ENCODE peak calls at places on chromosome 20, in eight cellular contexts. G is MM.1S, J is suprapubic skin, U is BE2C, Z is bronchial epithelial cell, R is body of pancreas, I is RWPE1, D is choroid plexus epithelial cell. B is an unnamed sample.

GRCh38 chr20:3798405-3798768 is 2.3 kb downstream of the CDC25B start:
- DNase-seq in G (no peak), J (no peak), U (no peak), Z (no peak), R (no peak), I (no peak), D (no peak), B (peak)

GRCh38 chr20:32891926-32892660 is 33.4 kb downstream of the EFCAB8 start:
- DNase-seq in G (no peak), J (no peak), U (no peak), Z (no peak), R (no peak), I (no peak), D (no peak), B (no peak)

GRCh38 chr20:37387519-37388269 is 41.8 kb downstream of the SRC start:
- DNase-seq in G (no peak), J (no peak), U (no peak), Z (no peak), R (no peak), I (no peak), D (no peak), B (peak)

GRCh38 chr20:31713312-31714049 is 9.2 kb downstream of the BCL2L1 start:
- DNase-seq in G (peak), J (peak), U (no peak), Z (peak), R (peak), I (peak), D (peak), B (no peak)

GRCh38 chr20:34390769-34391447 is 27.8 kb downstream of the ITCH start:
- DNase-seq in G (peak), J (no peak), U (peak), Z (peak), R (peak), I (peak), D (peak), B (peak)

GRCh38 chr20:44959082-44959895 is 908 bp downstream of the TOMM34 start:
- DNase-seq in G (peak), J (no peak), U (no peak), Z (peak), R (peak), I (peak), D (peak), B (no peak)

GRCh38 chr20:10795286-10796026 is 121.7 kb upstream of the JAG1 start:
- DNase-seq in G (no peak), J (no peak), U (no peak), Z (no peak), R (peak), I (no peak), D (no peak), B (no peak)

GRCh38 chr20:23129891-23130621 is 43.9 kb upstream of the CD93 start:
- DNase-seq in G (no peak), J (peak), U (no peak), Z (no peak), R (no peak), I (no peak), D (no peak), B (no peak)

GRCh38 chr20:57651977-57652864 is 32.0 kb upstream of the ZBP1 start:
- DNase-seq in G (no peak), J (peak), U (no peak), Z (no peak), R (no peak), I (no peak), D (no peak), B (peak)

GRCh38 chr20:54219751-54220426 is 12.0 kb downstream of the PFDN4 start:
- DNase-seq in G (peak), J (no peak), U (no peak), Z (peak), R (peak), I (peak), D (peak), B (no peak)

GRCh38 chr20:62924567-62925419 is 1.5 kb downstream of the DIDO1 start:
- DNase-seq in G (no peak), J (peak), U (no peak), Z (peak), R (peak), I (peak), D (peak), B (no peak)

GRCh38 chr20:48723308-48724264 is 104.2 kb downstream of the PREX1 start:
- DNase-seq in G (no peak), J (no peak), U (no peak), Z (no peak), R (peak), I (no peak), D (peak), B (peak)

GRCh38 chr20:61888101-61888865 is 177.4 kb downstream of the TAF4 start:
- DNase-seq in G (no peak), J (no peak), U (no peak), Z (no peak), R (no peak), I (no peak), D (no peak), B (peak)

GRCh38 chr20:39800111-39800510 is 838.0 kb downstream of the DHX35 start:
- DNase-seq in G (no peak), J (no peak), U (no peak), Z (peak), R (no peak), I (peak), D (peak), B (no peak)

GRCh38 chr20:25053207-25054132 is 4.5 kb downstream of the ACSS1 start:
- DNase-seq in G (peak), J (no peak), U (no peak), Z (no peak), R (no peak), I (no peak), D (peak), B (no peak)

GRCh38 chr20:51193066-51193772 is 170.3 kb upstream of the KCNG1 start:
- DNase-seq in G (no peak), J (no peak), U (no peak), Z (peak), R (no peak), I (peak), D (peak), B (no peak)

GRCh38 chr20:60292001-60292520 is 333.8 kb downstream of the CDH26 start:
- DNase-seq in G (no peak), J (no peak), U (no peak), Z (no peak), R (no peak), I (no peak), D (no peak), B (no peak)

GRCh38 chr20:46563170-46563847 is 12.9 kb upstream of the OCSTAMP start:
- DNase-seq in G (no peak), J (no peak), U (no peak), Z (no peak), R (no peak), I (no peak), D (no peak), B (no peak)

GRCh38 chr20:3803289-3803688 is 7.2 kb downstream of the CDC25B start:
- DNase-seq in G (no peak), J (no peak), U (no peak), Z (no peak), R (no peak), I (no peak), D (no peak), B (no peak)

GRCh38 chr20:63830821-63831593 is at the start of gene ZBTB46:
- DNase-seq in G (peak), J (no peak), U (peak), Z (no peak), R (peak), I (peak), D (peak), B (no peak)

GRCh38 chr20:5969348-5969935 is 19.0 kb downstream of the MCM8 start:
- DNase-seq in G (no peak), J (no peak), U (no peak), Z (no peak), R (no peak), I (no peak), D (no peak), B (no peak)

GRCh38 chr20:3248167-3248992 is 9.4 kb upstream of the SLC4A11 start:
- DNase-seq in G (no peak), J (no peak), U (no peak), Z (peak), R (peak), I (no peak), D (peak), B (peak)

GRCh38 chr20:10357974-10358373 is 76.0 kb downstream of the MKKS start:
- DNase-seq in G (no peak), J (no peak), U (no peak), Z (no peak), R (no peak), I (peak), D (peak), B (no peak)

GRCh38 chr20:59742351-59743095 is 138.2 kb downstream of the PHACTR3 start:
- DNase-seq in G (no peak), J (no peak), U (no peak), Z (no peak), R (no peak), I (no peak), D (no peak), B (peak)

GRCh38 chr20:24004470-24004869 is 15.9 kb upstream of the GGTLC1 start:
- DNase-seq in G (no peak), J (no peak), U (no peak), Z (no peak), R (no peak), I (no peak), D (no peak), B (no peak)

GRCh38 chr20:16417001-16417400 is 156.2 kb downstream of the KIF16B start:
- DNase-seq in G (no peak), J (no peak), U (no peak), Z (no peak), R (no peak), I (no peak), D (no peak), B (no peak)

GRCh38 chr20:20329564-20329963 is 38.3 kb upstream of the INSM1 start:
- DNase-seq in G (no peak), J (no peak), U (no peak), Z (no peak), R (no peak), I (no peak), D (no peak), B (no peak)

GRCh38 chr20:10806539-10806938 is 132.7 kb upstream of the JAG1 start:
- DNase-seq in G (no peak), J (no peak), U (no peak), Z (no peak), R (no peak), I (no peak), D (no peak), B (no peak)

GRCh38 chr20:37564016-37564387 is 36.3 kb upstream of the BLCAP start:
- DNase-seq in G (no peak), J (peak), U (no peak), Z (no peak), R (no peak), I (no peak), D (no peak), B (no peak)

GRCh38 chr20:34560141-34560523 is 1.6 kb downstream of the MAP1LC3A start:
- DNase-seq in G (no peak), J (no peak), U (no peak), Z (no peak), R (no peak), I (no peak), D (no peak), B (no peak)

GRCh38 chr20:46999821-47000465 is 105.3 kb downstream of the EYA2 start:
- DNase-seq in G (no peak), J (no peak), U (no peak), Z (no peak), R (no peak), I (no peak), D (no peak), B (no peak)

GRCh38 chr20:11267131-11267761 is 593.4 kb upstream of the JAG1 start:
- DNase-seq in G (no peak), J (no peak), U (peak), Z (peak), R (peak), I (peak), D (peak), B (no peak)

GRCh38 chr20:56865055-56865454 is 235.9 kb downstream of the TFAP2C start:
- DNase-seq in G (no peak), J (no peak), U (no peak), Z (no peak), R (no peak), I (no peak), D (no peak), B (no peak)

GRCh38 chr20:58433759-58434158 is 44.7 kb downstream of the VAPB start:
- DNase-seq in G (no peak), J (no peak), U (no peak), Z (peak), R (no peak), I (peak), D (peak), B (no peak)

GRCh38 chr20:64145458-64146300 is 18.6 kb upstream of the MYT1 start:
- DNase-seq in G (no peak), J (peak), U (no peak), Z (no peak), R (no peak), I (no peak), D (no peak), B (no peak)

GRCh38 chr20:3616250-3616649 is 46.9 kb downstream of the GFRA4 start:
- DNase-seq in G (no peak), J (no peak), U (no peak), Z (no peak), R (peak), I (no peak), D (peak), B (no peak)

GRCh38 chr20:61346996-61347906 is 95.2 kb downstream of the CDH4 start:
- DNase-seq in G (no peak), J (no peak), U (no peak), Z (no peak), R (no peak), I (no peak), D (no peak), B (no peak)

GRCh38 chr20:845967-846893 is 12.7 kb downstream of the FAM110A start:
- DNase-seq in G (no peak), J (no peak), U (no peak), Z (no peak), R (no peak), I (no peak), D (no peak), B (no peak)

GRCh38 chr20:844473-845225 is 11.1 kb downstream of the FAM110A start:
- DNase-seq in G (peak), J (peak), U (peak), Z (peak), R (peak), I (peak), D (peak), B (peak)

GRCh38 chr20:845226-845868 is 11.8 kb downstream of the FAM110A start:
- DNase-seq in G (no peak), J (no peak), U (no peak), Z (no peak), R (no peak), I (no peak), D (no peak), B (peak)

GRCh38 chr20:848218-848617 is 14.7 kb downstream of the FAM110A start:
- DNase-seq in G (no peak), J (no peak), U (no peak), Z (no peak), R (no peak), I (no peak), D (no peak), B (no peak)

DNA sequence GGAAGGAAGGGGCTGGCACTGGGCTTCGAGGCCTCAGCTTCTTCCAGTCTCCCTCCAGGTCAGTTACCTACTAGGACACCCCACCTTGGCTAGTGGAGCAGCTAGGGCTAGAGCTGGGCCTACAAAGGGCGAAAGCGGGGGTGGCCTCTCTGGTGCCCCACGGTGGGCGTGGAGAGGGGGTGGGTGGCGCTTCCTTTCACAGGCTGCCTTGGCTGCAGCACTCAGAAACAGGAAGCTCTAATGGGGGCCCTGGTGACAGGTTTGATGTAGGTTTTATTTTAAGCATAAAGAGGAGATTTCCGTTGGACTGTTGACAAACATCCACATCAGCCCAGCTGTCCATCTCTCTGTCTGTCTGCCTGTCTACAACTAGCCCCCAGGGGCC is 13.4 kb downstream of the FAM110A start:
- DNase-seq in G (no peak), J (no peak), U (no peak), Z (no peak), R (no peak), I (no peak), D (no peak), B (no peak)
- TF ChIP-seq CTCF in G (no peak), J (no peak), U (no peak), Z (no peak), R (no peak), I (no peak), D (no peak), B (no peak)

GRCh38 chr20:52540489-52540888 is 348.9 kb upstream of the ZFP64 start:
- DNase-seq in G (no peak), J (no peak), U (no peak), Z (no peak), R (no peak), I (no peak), D (no peak), B (no peak)

GRCh38 chr20:52536040-52536439 is 344.5 kb upstream of the ZFP64 start:
- DNase-seq in G (no peak), J (no peak), U (no peak), Z (no peak), R (no peak), I (no peak), D (no peak), B (no peak)

GRCh38 chr20:52536841-52537400 is 345.3 kb upstream of the ZFP64 start:
- DNase-seq in G (no peak), J (no peak), U (no peak), Z (no peak), R (no peak), I (no peak), D (no peak), B (no peak)

GRCh38 chr20:52539891-52540290 is 348.3 kb upstream of the ZFP64 start:
- DNase-seq in G (no peak), J (no peak), U (no peak), Z (no peak), R (no peak), I (no peak), D (no peak), B (no peak)
- TF ChIP-seq CTCF in G (no peak), J (no peak), U (peak), Z (no peak), R (no peak), I (no peak), D (no peak), B (no peak)

GRCh38 chr20:17640146-17640874 is 41.7 kb downstream of the RRBP1 start:
- DNase-seq in G (no peak), J (no peak), U (no peak), Z (no peak), R (no peak), I (no peak), D (no peak), B (peak)
- TF ChIP-seq CTCF in G (no peak), J (no peak), U (no peak), Z (no peak), R (no peak), I (no peak), D (no peak), B (no peak)

GRCh38 chr20:4837760-4838159 is 116.1 kb downstream of the PRND start:
- DNase-seq in G (no peak), J (no peak), U (no peak), Z (peak), R (no peak), I (no peak), D (no peak), B (no peak)
- TF ChIP-seq CTCF in G (no peak), J (no peak), U (no peak), Z (no peak), R (no peak), I (no peak), D (no peak), B (no peak)

DNA sequence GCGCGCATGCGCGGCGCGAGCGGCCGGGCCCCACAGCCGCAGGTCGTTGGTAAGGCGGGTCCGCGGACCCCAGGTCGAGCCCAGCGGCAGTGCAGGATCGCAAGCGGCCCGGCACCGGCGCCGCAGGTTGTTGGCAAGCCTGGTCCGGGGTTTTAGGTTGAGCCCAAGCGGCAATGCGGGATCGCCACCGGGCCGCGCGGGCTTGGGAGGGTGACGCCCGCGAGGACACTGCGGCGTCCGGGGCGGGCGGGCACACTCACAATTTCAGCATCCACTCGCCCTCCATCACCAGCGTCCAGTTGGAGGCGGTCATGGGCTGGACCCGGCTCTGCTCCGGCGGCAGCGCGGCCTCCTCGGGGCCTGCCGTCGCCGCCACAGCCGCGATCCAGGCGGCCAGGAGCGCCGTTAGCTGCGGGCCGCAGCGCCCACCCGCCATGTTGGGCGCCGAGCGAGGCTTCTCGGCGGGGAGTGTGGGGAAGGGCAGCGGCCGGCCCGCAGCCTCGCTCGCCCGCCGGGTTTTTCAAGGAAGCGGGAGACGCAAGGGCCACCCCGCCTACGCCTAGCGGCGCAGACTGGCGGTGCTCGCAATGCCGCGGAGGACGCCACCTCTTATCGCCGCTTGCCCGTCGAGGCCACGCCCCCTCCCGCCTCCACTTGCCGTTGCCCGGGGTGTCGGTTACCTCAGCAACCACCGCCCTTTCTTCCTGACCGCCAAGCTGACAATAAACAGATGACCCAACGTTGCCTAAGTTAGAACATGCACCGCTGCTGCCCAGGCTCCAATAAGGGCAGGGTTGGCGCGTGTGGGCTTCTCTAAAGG is at the start of gene TMX4:
- DNase-seq in G (peak), J (peak), U (peak), Z (peak), R (peak), I (peak), D (peak), B (peak)
- TF ChIP-seq CTCF in G (peak), J (peak), U (peak), Z (peak), R (no peak), I (peak), D (peak), B (peak)